ENCODE peak calls at places on chromosomes 11 and 22, in four cellular contexts. One of them, this sample, is unnamed.

GRCh38 chr11:63673579-63673978 is 2.4 kb upstream of the ATL3 start:
- DNase-seq in cardiac muscle cell: no peak
- DNase-seq in CD8-positive, alpha-beta T cell: no peak
- DNase-seq in body of pancreas: no peak
- DNase-seq in this sample: no peak

GRCh38 chr11:75492181-75492820 is 33.4 kb downstream of the GDPD5 start:
- DNase-seq in CD8-positive, alpha-beta T cell: peak; percentile 77
- DNase-seq in body of pancreas: no peak
- DNase-seq in cardiac muscle cell: peak; percentile 11
- DNase-seq in this sample: no peak

GRCh38 chr11:131748146-131749050 is 378.0 kb downstream of the NTM start:
- DNase-seq in cardiac muscle cell: peak; percentile 78
- DNase-seq in body of pancreas: peak; percentile 56
- DNase-seq in CD8-positive, alpha-beta T cell: no peak
- DNase-seq in this sample: peak; percentile 81

GRCh38 chr22:40396882-40397281 is 26.5 kb downstream of the SGSM3 start:
- DNase-seq in body of pancreas: peak; percentile 94
- DNase-seq in CD8-positive, alpha-beta T cell: no peak
- DNase-seq in cardiac muscle cell: peak; percentile 89
- DNase-seq in this sample: peak; percentile 65

GRCh38 chr11:55714982-55715888 is 53.2 kb downstream of the OR4C6 start:
- DNase-seq in CD8-positive, alpha-beta T cell: no peak
- DNase-seq in cardiac muscle cell: no peak
- DNase-seq in body of pancreas: no peak
- DNase-seq in this sample: no peak

GRCh38 chr11:9616042-9616640 is 42.7 kb downstream of the WEE1 start:
- DNase-seq in CD8-positive, alpha-beta T cell: no peak
- DNase-seq in body of pancreas: no peak
- DNase-seq in cardiac muscle cell: peak; percentile 57
- DNase-seq in this sample: no peak

GRCh38 chr11:14358729-14359439 is at the start of gene RRAS2:
- DNase-seq in CD8-positive, alpha-beta T cell: peak; percentile 86
- DNase-seq in cardiac muscle cell: peak; percentile 83
- DNase-seq in body of pancreas: peak; percentile 81
- DNase-seq in this sample: peak; percentile 84

GRCh38 chr22:18056161-18056666 is 21.6 kb upstream of the PEX26 start:
- DNase-seq in cardiac muscle cell: no peak
- DNase-seq in CD8-positive, alpha-beta T cell: no peak
- DNase-seq in body of pancreas: peak; percentile 22
- DNase-seq in this sample: no peak

GRCh38 chr11:124442442-124442841 is 3.1 kb downstream of the OR8B8 start:
- DNase-seq in cardiac muscle cell: peak; percentile 63
- DNase-seq in body of pancreas: no peak
- DNase-seq in CD8-positive, alpha-beta T cell: no peak
- DNase-seq in this sample: no peak

GRCh38 chr11:8022876-8023275 is 35.7 kb downstream of the EIF3F start:
- DNase-seq in CD8-positive, alpha-beta T cell: no peak
- DNase-seq in cardiac muscle cell: no peak
- DNase-seq in body of pancreas: no peak
- DNase-seq in this sample: no peak

GRCh38 chr11:8023831-8024555 is 36.9 kb downstream of the EIF3F start:
- DNase-seq in body of pancreas: no peak
- DNase-seq in cardiac muscle cell: peak; percentile 59
- DNase-seq in CD8-positive, alpha-beta T cell: no peak
- DNase-seq in this sample: no peak

GRCh38 chr11:8025816-8026215 is 38.7 kb downstream of the EIF3F start:
- DNase-seq in cardiac muscle cell: peak; percentile 83
- DNase-seq in CD8-positive, alpha-beta T cell: no peak
- DNase-seq in body of pancreas: no peak
- DNase-seq in this sample: no peak

GRCh38 chr11:8026982-8027381 is 39.8 kb downstream of the EIF3F start:
- DNase-seq in cardiac muscle cell: no peak
- DNase-seq in body of pancreas: no peak
- DNase-seq in CD8-positive, alpha-beta T cell: no peak
- DNase-seq in this sample: no peak

GRCh38 chr11:8025123-8025522 is 38.0 kb downstream of the EIF3F start:
- DNase-seq in body of pancreas: no peak
- DNase-seq in cardiac muscle cell: no peak
- DNase-seq in CD8-positive, alpha-beta T cell: no peak
- DNase-seq in this sample: no peak
- TF ChIP-seq CTCF in body of pancreas: no peak
- TF ChIP-seq CTCF in cardiac muscle cell: no peak
- TF ChIP-seq CTCF in CD8-positive, alpha-beta T cell: no peak
- TF ChIP-seq CTCF in this sample: no peak

DNA sequence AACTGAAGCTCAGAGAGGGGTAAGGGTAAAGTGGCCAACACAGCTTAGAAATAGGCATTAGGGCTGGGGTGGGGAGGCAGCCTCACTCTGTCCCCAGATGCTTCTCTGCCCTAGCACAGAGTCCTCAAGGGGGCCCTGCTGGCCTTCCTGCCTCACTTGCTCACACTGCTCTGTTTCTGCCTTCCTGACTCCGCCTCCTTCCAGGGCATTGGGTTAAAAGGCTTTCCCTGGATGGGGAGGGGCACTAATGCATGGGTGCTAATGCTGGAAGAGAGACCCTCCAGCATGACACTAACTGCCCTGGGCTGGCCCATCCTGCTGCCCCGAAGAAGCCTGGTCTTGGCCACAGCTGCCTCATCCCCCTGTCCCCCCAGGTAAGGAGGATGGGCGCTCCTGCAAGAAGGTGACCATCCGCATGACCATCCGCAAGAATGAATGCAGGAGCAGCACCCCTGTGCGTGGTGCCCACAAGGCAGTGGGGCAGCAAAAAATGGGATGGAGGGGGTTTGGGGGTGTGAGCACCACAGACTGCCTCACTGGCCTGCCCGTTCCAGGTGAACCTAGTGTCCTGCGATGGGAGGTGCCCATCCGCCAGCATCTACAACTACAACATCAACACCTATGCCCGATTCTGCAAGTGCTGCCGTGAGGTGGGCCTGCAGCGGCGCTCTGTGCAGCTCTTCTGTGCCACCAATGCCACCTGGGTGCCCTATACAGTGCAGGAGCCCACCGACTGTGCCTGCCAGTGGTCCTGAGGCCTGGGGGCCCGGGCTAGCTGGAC is 74.0 kb upstream of the MYOD1 start:
- DNase-seq in cardiac muscle cell: no peak
- DNase-seq in CD8-positive, alpha-beta T cell: peak; percentile 31
- DNase-seq in body of pancreas: no peak
- DNase-seq in this sample: no peak
- TF ChIP-seq CTCF in cardiac muscle cell: no peak
- TF ChIP-seq CTCF in CD8-positive, alpha-beta T cell: no peak
- TF ChIP-seq CTCF in body of pancreas: no peak
- TF ChIP-seq CTCF in this sample: no peak

DNA sequence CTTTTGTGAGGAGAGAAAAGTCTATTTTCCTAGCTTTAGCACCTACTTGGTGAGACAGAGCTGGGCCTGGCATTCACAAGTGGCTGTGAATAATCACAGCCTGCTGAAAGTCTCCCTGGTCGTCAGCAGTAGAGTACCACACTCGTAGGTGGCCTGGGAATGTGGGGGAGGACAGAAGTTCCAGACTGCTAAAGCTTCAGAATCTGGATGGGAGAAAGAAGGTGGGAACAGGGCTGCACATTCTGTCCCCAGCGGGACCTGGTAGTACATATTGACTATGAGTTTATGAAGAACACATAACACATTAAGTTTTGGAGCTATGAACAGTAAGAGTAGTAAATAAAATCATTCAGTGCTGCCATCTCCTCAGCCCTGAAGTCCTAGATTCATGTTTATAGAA is 19.0 kb upstream of the LIMK2 start:
- DNase-seq in body of pancreas: no peak
- DNase-seq in CD8-positive, alpha-beta T cell: no peak
- DNase-seq in cardiac muscle cell: no peak
- DNase-seq in this sample: no peak
- TF ChIP-seq CTCF in body of pancreas: no peak
- TF ChIP-seq CTCF in CD8-positive, alpha-beta T cell: no peak
- TF ChIP-seq CTCF in cardiac muscle cell: no peak
- TF ChIP-seq CTCF in this sample: no peak

DNA sequence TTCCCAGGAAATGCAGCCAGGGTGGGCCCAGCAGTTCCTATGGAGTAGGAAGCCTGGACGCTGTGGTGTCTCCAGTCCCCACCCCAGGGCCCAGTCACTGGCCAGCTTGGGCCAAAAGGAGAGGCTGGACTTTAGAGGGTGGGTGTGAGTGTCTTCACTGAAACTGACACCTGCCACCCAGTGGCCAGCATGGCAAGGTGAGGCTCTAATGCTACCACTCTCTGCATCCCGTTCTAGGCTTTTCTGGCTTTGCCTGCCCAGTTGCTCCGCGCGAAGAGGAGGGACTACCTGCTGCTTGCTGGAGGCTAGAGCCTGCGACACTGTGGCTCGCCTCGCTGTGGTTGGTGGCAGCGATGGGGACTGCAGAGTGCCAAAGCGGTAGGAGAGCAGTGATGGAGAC is 35.4 kb downstream of the C22orf42 start:
- DNase-seq in cardiac muscle cell: no peak
- DNase-seq in body of pancreas: no peak
- DNase-seq in CD8-positive, alpha-beta T cell: no peak
- DNase-seq in this sample: no peak
- TF ChIP-seq CTCF in cardiac muscle cell: no peak
- TF ChIP-seq CTCF in body of pancreas: no peak
- TF ChIP-seq CTCF in CD8-positive, alpha-beta T cell: no peak
- TF ChIP-seq CTCF in this sample: no peak

DNA sequence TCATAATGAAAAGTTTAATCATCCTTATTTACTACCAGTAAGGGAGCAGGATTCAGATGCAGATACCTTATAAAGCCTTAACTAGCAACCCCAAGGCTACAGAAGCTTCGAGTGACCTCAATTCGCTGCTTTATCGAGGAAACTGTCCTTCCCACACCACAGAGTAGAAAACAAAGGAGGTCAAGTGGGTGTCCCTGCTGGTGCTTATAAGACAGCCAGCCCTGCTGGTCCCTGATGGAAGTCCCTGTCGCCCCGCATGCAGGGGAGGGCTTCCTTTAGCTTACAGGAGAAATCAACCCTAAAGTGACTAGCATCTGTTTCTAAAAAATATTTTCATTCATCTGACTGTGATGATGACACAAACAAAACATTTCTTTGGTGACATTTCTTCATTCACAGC is 7.3 kb downstream of the MN1 start:
- DNase-seq in cardiac muscle cell: no peak
- DNase-seq in CD8-positive, alpha-beta T cell: no peak
- DNase-seq in body of pancreas: no peak
- DNase-seq in this sample: no peak
- TF ChIP-seq CTCF in cardiac muscle cell: no peak
- TF ChIP-seq CTCF in CD8-positive, alpha-beta T cell: no peak
- TF ChIP-seq CTCF in body of pancreas: no peak
- TF ChIP-seq CTCF in this sample: no peak

GRCh38 chr11:100711984-100712383 is 24.9 kb downstream of the ARHGAP42 start:
- DNase-seq in body of pancreas: no peak
- DNase-seq in cardiac muscle cell: no peak
- DNase-seq in CD8-positive, alpha-beta T cell: no peak
- DNase-seq in this sample: no peak

GRCh38 chr11:100705447-100705846 is 18.4 kb downstream of the ARHGAP42 start:
- DNase-seq in cardiac muscle cell: no peak
- DNase-seq in CD8-positive, alpha-beta T cell: no peak
- DNase-seq in body of pancreas: no peak
- DNase-seq in this sample: no peak

GRCh38 chr11:100706179-100706578 is 19.1 kb downstream of the ARHGAP42 start:
- DNase-seq in CD8-positive, alpha-beta T cell: no peak
- DNase-seq in body of pancreas: no peak
- DNase-seq in cardiac muscle cell: no peak
- DNase-seq in this sample: no peak

GRCh38 chr11:100712618-100713017 is 25.5 kb downstream of the ARHGAP42 start:
- DNase-seq in cardiac muscle cell: no peak
- DNase-seq in CD8-positive, alpha-beta T cell: no peak
- DNase-seq in body of pancreas: no peak
- DNase-seq in this sample: no peak

DNA sequence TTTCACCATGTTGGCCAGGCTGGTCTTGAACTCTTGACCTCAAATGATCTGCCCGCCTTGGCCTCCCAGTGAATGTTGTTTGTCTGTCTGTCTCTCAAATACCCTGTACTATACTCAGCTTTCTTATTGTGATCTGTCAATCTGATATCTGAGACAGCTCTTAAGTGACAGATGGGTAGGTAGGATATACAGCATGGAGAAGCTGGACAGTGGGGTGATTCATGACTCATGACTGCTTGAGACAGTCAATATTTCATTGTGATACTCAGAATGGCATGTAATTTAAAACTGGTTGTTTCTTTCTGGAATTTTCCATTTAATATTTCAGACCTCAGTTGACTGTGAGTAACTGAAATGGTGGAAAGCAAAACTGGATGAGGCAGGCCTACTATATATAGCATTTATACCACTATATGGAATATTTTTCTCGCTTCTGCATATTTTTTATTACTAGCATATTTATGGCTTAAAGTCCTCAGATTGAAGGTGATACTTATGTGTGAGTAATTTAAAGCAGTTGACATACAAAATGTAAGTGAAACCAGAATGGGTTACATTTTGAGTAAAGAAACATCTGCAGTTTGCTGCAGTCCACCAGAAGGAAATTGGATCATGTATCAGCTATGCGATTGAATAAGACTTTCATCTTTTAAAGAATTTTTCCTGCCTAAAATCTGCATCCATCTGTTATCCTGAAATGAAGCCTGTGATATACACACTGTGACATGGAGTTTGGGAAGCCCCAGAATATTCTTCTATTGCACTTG is 22.3 kb downstream of the ARHGAP42 start:
- DNase-seq in body of pancreas: no peak
- DNase-seq in CD8-positive, alpha-beta T cell: no peak
- DNase-seq in cardiac muscle cell: no peak
- DNase-seq in this sample: no peak
- TF ChIP-seq CTCF in body of pancreas: no peak
- TF ChIP-seq CTCF in CD8-positive, alpha-beta T cell: no peak
- TF ChIP-seq CTCF in cardiac muscle cell: no peak
- TF ChIP-seq CTCF in this sample: no peak

GRCh38 chr11:62245271-62245753 is 3.3 kb downstream of the SCGB1D2 start:
- DNase-seq in CD8-positive, alpha-beta T cell: no peak
- DNase-seq in cardiac muscle cell: peak; percentile 54
- DNase-seq in body of pancreas: no peak
- DNase-seq in this sample: peak; percentile 36
- TF ChIP-seq CTCF in CD8-positive, alpha-beta T cell: no peak
- TF ChIP-seq CTCF in cardiac muscle cell: peak; percentile 43
- TF ChIP-seq CTCF in body of pancreas: no peak
- TF ChIP-seq CTCF in this sample: no peak

GRCh38 chr22:45162531-45162930 is 1.2 kb upstream of the NUP50 start:
- DNase-seq in cardiac muscle cell: no peak
- DNase-seq in CD8-positive, alpha-beta T cell: no peak
- DNase-seq in body of pancreas: no peak
- DNase-seq in this sample: no peak

GRCh38 chr22:45164217-45165123 is 745 bp downstream of the NUP50 start:
- DNase-seq in cardiac muscle cell: peak; percentile 41
- DNase-seq in body of pancreas: peak; percentile 24
- DNase-seq in CD8-positive, alpha-beta T cell: peak; percentile 63
- DNase-seq in this sample: peak; percentile 32

GRCh38 chr22:45163074-45163416 is 680 bp upstream of the NUP50 start:
- DNase-seq in CD8-positive, alpha-beta T cell: no peak
- DNase-seq in cardiac muscle cell: peak; percentile 60
- DNase-seq in body of pancreas: peak; percentile 64
- DNase-seq in this sample: no peak

GRCh38 chr22:45166935-45167334 is 3.2 kb downstream of the NUP50 start:
- DNase-seq in body of pancreas: no peak
- DNase-seq in cardiac muscle cell: no peak
- DNase-seq in CD8-positive, alpha-beta T cell: no peak
- DNase-seq in this sample: no peak

GRCh38 chr22:45163417-45164216 is at the start of gene NUP50:
- DNase-seq in CD8-positive, alpha-beta T cell: peak; percentile 98
- DNase-seq in cardiac muscle cell: peak; percentile 98
- DNase-seq in body of pancreas: peak; percentile 98
- DNase-seq in this sample: peak; percentile 96
- TF ChIP-seq CTCF in CD8-positive, alpha-beta T cell: no peak
- TF ChIP-seq CTCF in cardiac muscle cell: no peak
- TF ChIP-seq CTCF in body of pancreas: no peak
- TF ChIP-seq CTCF in this sample: no peak